ENCODE peak calls at places on chromosomes 5 and 9, in ten cellular contexts. S is stimulated activated CD4-positive, alpha-beta T cell treated with anti-CD3 and anti-CD28 coated beads, Interleukin-4, amount 100 ng/mL, for 1 hour; V is activated T-cell treated with anti-CD3 and anti-CD28 coated beads, Interleukin-2, amount 50 U/mL, for 72 hours; E is NAMALWA; U is MCF 10A; R is fibroblast of mammary gland; H is myocyte; L is effector memory CD4-positive, alpha-beta T cell; G is HepG2; W is CD4-positive, alpha-beta memory T cell. I is an unnamed sample.

GRCh38 chr5:33850100-33850594 is 41.6 kb downstream of the ADAMTS12 start:
- DNase-seq in H (peak; percentile 60), L (no peak), G (peak; percentile 3), E (no peak), W (peak; percentile 45), U (peak; percentile 45), V (peak; percentile 50), S (peak; percentile 6), R (peak; percentile 86), I (peak; percentile 93)

GRCh38 chr5:149452007-149452664 is 73.0 kb upstream of the IL17B start:
- DNase-seq in H (peak; percentile 39), R (peak; percentile 68), U (no peak), S (no peak), V (no peak), L (no peak), W (no peak), E (no peak), G (peak; percentile 98), I (no peak)

GRCh38 chr5:124030043-124030461 is 518.1 kb downstream of the CSNK1G3 start:
- DNase-seq in S (no peak), G (no peak), H (no peak), L (no peak), W (no peak), U (no peak), V (no peak), E (no peak), R (no peak), I (no peak)

GRCh38 chr9:131627326-131627845 is 82.1 kb downstream of the PRRT1B start:
- DNase-seq in R (peak; percentile 31), H (no peak), V (no peak), S (no peak), W (no peak), U (no peak), G (no peak), L (no peak), E (no peak), I (no peak)

GRCh38 chr9:28970241-28970654 is 1397.0 kb upstream of the C9orf72 start:
- DNase-seq in U (no peak), L (no peak), G (no peak), V (no peak), R (no peak), S (no peak), H (no peak), W (no peak), E (no peak), I (no peak)

GRCh38 chr9:99231708-99232107 is 9.6 kb downstream of the SEC61B start:
- DNase-seq in L (no peak), E (peak; percentile 66), R (peak; percentile 22), H (peak; percentile 38), V (peak; percentile 48), W (no peak), G (peak; percentile 9), U (peak; percentile 23), S (peak; percentile 48), I (no peak)

GRCh38 chr9:127825319-127826051 is 22.8 kb downstream of the FPGS start:
- DNase-seq in S (no peak), E (no peak), V (no peak), R (no peak), H (no peak), G (peak; percentile 56), L (no peak), U (no peak), W (no peak), I (no peak)

GRCh38 chr5:116271432-116271831 is 186.6 kb downstream of the COMMD10 start:
- DNase-seq in L (no peak), E (no peak), R (peak; percentile 72), H (no peak), S (no peak), V (no peak), G (no peak), U (no peak), W (no peak), I (no peak)

GRCh38 chr9:613771-614347 is 227.6 kb upstream of the DMRT1 start:
- DNase-seq in W (peak; percentile 11), L (no peak), V (peak; percentile 26), U (peak; percentile 75), G (peak; percentile 88), S (peak; percentile 7), H (peak; percentile 93), E (peak; percentile 83), R (peak; percentile 90), I (peak; percentile 68)

GRCh38 chr5:143355710-143356109 is 47.8 kb downstream of the NR3C1 start:
- DNase-seq in E (peak; percentile 53), H (peak; percentile 89), L (peak; percentile 54), W (peak; percentile 78), G (peak; percentile 76), V (peak; percentile 32), R (peak; percentile 97), U (peak; percentile 98), S (peak; percentile 31), I (peak; percentile 86)

GRCh38 chr5:135488727-135489465 is 36.7 kb upstream of the TIFAB start:
- DNase-seq in U (peak; percentile 89), L (no peak), G (peak; percentile 81), W (no peak), V (no peak), R (peak; percentile 69), E (no peak), S (no peak), H (peak; percentile 63), I (peak; percentile 40)

GRCh38 chr5:72141440-72142271 is 34.4 kb downstream of the MAP1B start:
- DNase-seq in W (no peak), V (no peak), L (no peak), S (no peak), H (peak; percentile 83), E (no peak), R (peak; percentile 98), G (no peak), U (peak; percentile 77), I (peak; percentile 61)